ENCODE peak calls at places on chromosomes 2 and 18, in eight cellular contexts. G is Right ventricle myocardium superior, P is left ventricle myocardium superior, Z is NCI-H1417 treated with DMSO at 0.1 percent for 48 hours, E is A549, K is iris pigment epithelial cell, N is hepatocyte, V is coronary artery. C is an unnamed sample.

GRCh38 chr2:101854877-101855276 is 136.9 kb upstream of the IL1R2 start:
- DNase-seq in G (no peak), P (no peak), Z (no peak), E (no peak), K (no peak), N (peak), V (no peak), C (no peak)

GRCh38 chr2:191611614-191612013 is 66.3 kb upstream of the NABP1 start:
- DNase-seq in G (no peak), P (no peak), Z (no peak), E (no peak), K (no peak), N (no peak), V (no peak), C (no peak)

GRCh38 chr18:49726564-49726963 is 86.8 kb downstream of the ACAA2 start:
- DNase-seq in G (no peak), P (no peak), Z (no peak), E (no peak), K (peak), N (no peak), V (no peak), C (no peak)

GRCh38 chr2:9593936-9594335 is 36.9 kb downstream of the YWHAQ start:
- DNase-seq in G (no peak), P (no peak), Z (no peak), E (no peak), K (no peak), N (no peak), V (no peak), C (no peak)

GRCh38 chr2:210519594-210519993 is 36.8 kb upstream of the CPS1 start:
- DNase-seq in G (no peak), P (no peak), Z (no peak), E (no peak), K (no peak), N (no peak), V (no peak), C (no peak)

GRCh38 chr2:205754285-205754923 is 72.1 kb downstream of the NRP2 start:
- DNase-seq in G (no peak), P (no peak), Z (no peak), E (no peak), K (no peak), N (no peak), V (no peak), C (no peak)

GRCh38 chr2:45264227-45265225 is 255.3 kb upstream of the SIX2 start:
- DNase-seq in G (no peak), P (no peak), Z (no peak), E (no peak), K (peak), N (no peak), V (peak), C (no peak)

GRCh38 chr18:31040982-31041345 is 1.6 kb downstream of the DSC3 start:
- DNase-seq in G (no peak), P (no peak), Z (no peak), E (no peak), K (no peak), N (peak), V (no peak), C (no peak)

GRCh38 chr2:105409717-105410116 is 10.9 kb upstream of the FHL2 start:
- DNase-seq in G (peak), P (peak), Z (no peak), E (no peak), K (peak), N (peak), V (peak), C (peak)

C was measured in Right ventricle myocardium inferior.